ENCODE peak calls at places on chromosomes 5 and 9, in five cellular contexts. O, N, F, Z and A are unnamed samples. For H3K4me1, the result is how much of the 10 kb centered on the place peaks cover.

GRCh38 chr9:29212590-29213373 is 1639.5 kb upstream of the C9orf72 start:
- DNase-seq in O (no peak), N (peak), F (no peak), Z (no peak), A (no peak)

GRCh38 chr9:70510157-70510770 is 95.8 kb upstream of the KLF9 start:
- DNase-seq in O (peak), N (peak), F (peak), Z (peak), A (no peak)

GRCh38 chr5:2105141-2105540 is 222.4 kb upstream of the IRX4 start:
- DNase-seq in O (no peak), N (no peak), F (no peak), Z (no peak), A (no peak)

GRCh38 chr5:137761560-137761959 is 7.4 kb upstream of the HNRNPA0 start:
- DNase-seq in O (no peak), N (no peak), F (no peak), Z (no peak), A (no peak)

GRCh38 chr9:80648336-80648735 is 1041.0 kb downstream of the TLE1 start:
- DNase-seq in O (no peak), N (no peak), F (no peak), Z (no peak), A (no peak)

GRCh38 chr5:65811895-65812294 is 89.9 kb downstream of the NLN start:
- DNase-seq in O (peak), N (no peak), F (no peak), Z (no peak), A (no peak)

GRCh38 chr5:171601266-171601881 is 181.9 kb downstream of the FGF18 start:
- DNase-seq in O (no peak), N (no peak), F (no peak), Z (peak), A (no peak)

GRCh38 chr9:7354704-7355103 is 444.9 kb downstream of the DMAC1 start:
- DNase-seq in O (no peak), N (no peak), F (no peak), Z (no peak), A (no peak)

GRCh38 chr5:133952729-133953567 is 15.5 kb downstream of the C5orf15 start:
- DNase-seq in O (peak), N (no peak), F (peak), Z (no peak), A (no peak)

GRCh38 chr9:93712896-93713295 is 136.5 kb downstream of the PHF2 start:
- DNase-seq in O (no peak), N (no peak), F (no peak), Z (no peak), A (no peak)

GRCh38 chr9:37676411-37676830 is 25.7 kb downstream of the FRMPD1 start:
- DNase-seq in O (no peak), N (no peak), F (no peak), Z (no peak), A (no peak)

GRCh38 chr5:177553671-177554429 is 513 bp downstream of the FAM193B start:
- DNase-seq in O (peak), N (peak), F (peak), Z (peak), A (peak)

GRCh38 chr9:108855529-108855886 is 278 bp downstream of the ACTL7B start:
- DNase-seq in O (no peak), N (no peak), F (no peak), Z (no peak), A (no peak)

GRCh38 chr5:179182601-179183000 is 122.4 kb downstream of the ZNF354C start:
- DNase-seq in O (no peak), N (no peak), F (no peak), Z (no peak), A (no peak)

GRCh38 chr9:14670718-14671117 is 22.5 kb downstream of the ZDHHC21 start:
- DNase-seq in O (no peak), N (no peak), F (no peak), Z (no peak), A (no peak)

GRCh38 chr5:1312993-1313833 is 18.3 kb upstream of the TERT start:
- DNase-seq in O (no peak), N (no peak), F (no peak), Z (peak), A (peak)

GRCh38 chr9:96382175-96382574 is 1.3 kb downstream of the SLC35D2 start:
- DNase-seq in O (no peak), N (no peak), F (no peak), Z (no peak), A (no peak)

GRCh38 chr9:133238851-133239532 is 29.9 kb upstream of the OBP2B start:
- DNase-seq in O (peak), N (peak), F (peak), Z (peak), A (peak)

GRCh38 chr5:6399978-6400910 is 21.9 kb upstream of the MED10 start:
- DNase-seq in O (no peak), N (no peak), F (no peak), Z (no peak), A (no peak)

GRCh38 chr9:70579686-70580085 is 165.2 kb upstream of the KLF9 start:
- DNase-seq in O (no peak), N (no peak), F (no peak), Z (no peak), A (no peak)

GRCh38 chr9:117046666-117047327 is 359.7 kb downstream of the TRIM32 start:
- DNase-seq in O (no peak), N (no peak), F (no peak), Z (no peak), A (no peak)

GRCh38 chr9:13354733-13355132 is 75.2 kb upstream of the MPDZ start:
- DNase-seq in O (no peak), N (no peak), F (no peak), Z (no peak), A (no peak)

GRCh38 chr5:24539625-24540024 is 105.2 kb downstream of the CDH10 start:
- DNase-seq in O (no peak), N (no peak), F (no peak), Z (no peak), A (no peak)

GRCh38 chr9:69582544-69583297 is 89.5 kb downstream of the APBA1 start:
- DNase-seq in O (no peak), N (no peak), F (no peak), Z (no peak), A (no peak)

GRCh38 chr5:67234671-67235176 is 38.1 kb upstream of the CD180 start:
- DNase-seq in O (peak), N (no peak), F (peak), Z (no peak), A (no peak)

GRCh38 chr9:133437753-133438531 is 15.8 kb downstream of the ADAMTS13 start:
- DNase-seq in O (no peak), N (no peak), F (no peak), Z (no peak), A (no peak)

GRCh38 chr5:156366536-156366935 is 39.6 kb downstream of the SGCD start:
- DNase-seq in O (no peak), N (no peak), F (no peak), Z (no peak), A (no peak)

DNA sequence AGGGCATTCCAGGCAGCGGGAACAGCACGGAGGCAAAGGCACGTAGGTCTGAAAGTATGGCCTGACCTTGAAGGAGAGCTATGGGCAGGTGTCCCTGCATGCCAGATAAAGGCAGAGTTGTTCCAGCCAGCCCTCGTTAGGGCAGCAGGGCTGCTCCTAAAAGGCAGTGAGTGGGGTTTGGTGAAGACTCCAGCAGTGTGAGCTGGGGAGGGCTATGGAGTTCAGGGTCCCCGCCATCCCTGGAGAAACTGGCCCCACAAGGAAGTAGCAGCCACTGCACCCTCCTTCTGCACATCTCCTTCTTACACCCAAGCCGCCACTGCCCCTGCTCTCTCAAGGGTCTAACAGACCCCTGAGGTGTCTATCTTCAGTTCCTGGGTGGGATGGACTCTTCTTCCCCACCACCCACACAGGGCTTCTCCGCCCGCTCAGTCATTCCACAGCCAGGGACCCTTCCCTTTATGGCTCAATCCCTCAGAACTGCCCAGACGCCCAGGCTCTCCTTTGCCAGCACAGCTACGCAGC is 1.4 kb downstream of the AKNA start:
- DNase-seq in O (no peak), N (no peak), F (no peak), Z (peak), A (no peak)
- H3K4me1 ChIP-seq in O (under half), N (under half), F (under half), Z (half or more), A (half or more)

GRCh38 chr5:150498501-150498900 is 9.4 kb upstream of the NDST1 start:
- DNase-seq in O (no peak), N (no peak), F (no peak), Z (no peak), A (no peak)

GRCh38 chr5:150496534-150496933 is 11.4 kb upstream of the NDST1 start:
- DNase-seq in O (no peak), N (no peak), F (no peak), Z (no peak), A (no peak)

GRCh38 chr5:150497274-150497988 is 10.5 kb upstream of the NDST1 start:
- DNase-seq in O (no peak), N (peak), F (peak), Z (no peak), A (no peak)

GRCh38 chr5:150497989-150498317 is 10.0 kb upstream of the NDST1 start:
- DNase-seq in O (no peak), N (no peak), F (no peak), Z (no peak), A (no peak)

GRCh38 chr5:150496098-150496497 is 11.8 kb upstream of the NDST1 start:
- DNase-seq in O (no peak), N (no peak), F (no peak), Z (no peak), A (no peak)
- H3K4me1 ChIP-seq in O (under half), N (half or more), F (under half), Z (under half), A (under half)

GRCh38 chr9:126160854-126161329 is 165.7 kb upstream of the MVB12B start:
- DNase-seq in O (no peak), N (no peak), F (no peak), Z (no peak), A (no peak)
- H3K4me1 ChIP-seq in O (under half), N (under half), F (under half), Z (under half), A (under half)

GRCh38 chr9:121727295-121728028 is 76.0 kb downstream of the DAB2IP start:
- DNase-seq in O (no peak), N (no peak), F (peak), Z (no peak), A (no peak)
- H3K4me1 ChIP-seq in O (under half), N (under half), F (half or more), Z (under half), A (under half)

GRCh38 chr5:109927639-109928038 is 237.9 kb downstream of the MAN2A1 start:
- DNase-seq in O (no peak), N (no peak), F (no peak), Z (no peak), A (no peak)

GRCh38 chr5:109922396-109922995 is 232.8 kb downstream of the MAN2A1 start:
- DNase-seq in O (no peak), N (no peak), F (no peak), Z (peak), A (peak)

GRCh38 chr5:109921735-109922395 is 232.1 kb downstream of the MAN2A1 start:
- DNase-seq in O (no peak), N (no peak), F (no peak), Z (peak), A (peak)

GRCh38 chr5:109928046-109928445 is 238.3 kb downstream of the MAN2A1 start:
- DNase-seq in O (no peak), N (no peak), F (no peak), Z (no peak), A (no peak)

GRCh38 chr5:109924708-109925107 is 235.0 kb downstream of the MAN2A1 start:
- DNase-seq in O (no peak), N (no peak), F (no peak), Z (no peak), A (no peak)
- H3K4me1 ChIP-seq in O (under half), N (under half), F (under half), Z (under half), A (under half)

GRCh38 chr5:109708813-109709212 is 19.1 kb downstream of the MAN2A1 start:
- DNase-seq in O (no peak), N (no peak), F (no peak), Z (no peak), A (no peak)

GRCh38 chr5:109714592-109714991 is 24.9 kb downstream of the MAN2A1 start:
- DNase-seq in O (no peak), N (no peak), F (no peak), Z (no peak), A (no peak)

GRCh38 chr5:109709225-109709624 is 19.5 kb downstream of the MAN2A1 start:
- DNase-seq in O (no peak), N (no peak), F (no peak), Z (no peak), A (no peak)

GRCh38 chr5:109713453-109713852 is 23.7 kb downstream of the MAN2A1 start:
- DNase-seq in O (no peak), N (no peak), F (no peak), Z (no peak), A (no peak)

DNA sequence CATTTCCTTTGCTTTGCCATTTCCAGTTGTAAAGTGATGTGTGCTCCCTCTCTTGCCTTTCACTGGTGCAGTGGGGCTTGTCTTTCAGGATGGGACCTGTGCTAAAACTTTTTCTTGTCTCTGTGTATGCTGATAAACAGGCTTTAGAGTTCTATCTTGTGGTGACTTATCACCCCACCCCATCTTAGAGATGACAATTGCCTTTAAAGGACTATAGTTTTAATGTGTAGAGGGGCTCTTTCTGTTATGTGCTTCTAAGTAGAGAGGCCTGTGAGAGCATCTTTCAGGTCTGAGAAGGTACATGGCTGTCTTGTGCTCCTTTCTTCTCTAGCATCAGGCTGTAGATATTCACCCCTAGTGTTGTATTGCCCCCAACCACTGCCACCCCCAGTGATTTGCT is 22.0 kb downstream of the MAN2A1 start:
- DNase-seq in O (no peak), N (no peak), F (no peak), Z (no peak), A (no peak)
- H3K4me1 ChIP-seq in O (under half), N (under half), F (under half), Z (under half), A (under half)